ENCODE peak calls at places on chromosome 12, in ten cellular contexts. D is colonic mucosa, C is foreskin keratinocyte, V is psoas muscle, R is HCT116, U is tibial nerve, J is esophagus squamous epithelium, T is ascending aorta, H is breast epithelium, Z is astrocyte. S is an unnamed sample.
A peak's percentile ranks its signal among the peaks of the same experiment; 100 is the strongest.

GRCh38 chr12:113802966-113803828 is 162.9 kb downstream of the RBM19 start:
- DNase-seq in D (no peak), C (no peak), V (no peak), R (no peak), U (no peak), J (no peak), T (no peak), H (no peak), Z (no peak), S (no peak)

GRCh38 chr12:121223283-121223946 is 13.5 kb downstream of the P2RX4 start:
- DNase-seq in D (peak; percentile 71), C (no peak), V (no peak), R (no peak), U (no peak), J (no peak), T (no peak), H (no peak), Z (no peak), S (no peak)

GRCh38 chr12:89060133-89060532 is 292.2 kb downstream of the DUSP6 start:
- DNase-seq in D (no peak), C (no peak), V (no peak), R (no peak), U (no peak), J (no peak), T (no peak), H (no peak), Z (no peak), S (no peak)

GRCh38 chr12:25361511-25361910 is 110.8 kb upstream of the KRAS start:
- DNase-seq in D (no peak), C (no peak), V (no peak), R (no peak), U (no peak), J (no peak), T (no peak), H (no peak), Z (no peak), S (no peak)

GRCh38 chr12:113228394-113229028 is 7.2 kb downstream of the TPCN1 start:
- DNase-seq in D (no peak), C (no peak), V (peak; percentile 68), R (no peak), U (no peak), J (no peak), T (no peak), H (no peak), Z (no peak), S (no peak)

GRCh38 chr12:74429535-74429934 is 108.1 kb upstream of the ATXN7L3B start:
- DNase-seq in D (no peak), C (no peak), V (no peak), R (no peak), U (no peak), J (no peak), T (no peak), H (no peak), Z (no peak), S (no peak)

GRCh38 chr12:77402726-77403125 is 337.4 kb upstream of the E2F7 start:
- DNase-seq in D (no peak), C (no peak), V (no peak), R (no peak), U (no peak), J (no peak), T (no peak), H (no peak), Z (peak; percentile 87), S (no peak)

GRCh38 chr12:8028267-8028666 is 4.2 kb upstream of the FOXJ2 start:
- DNase-seq in D (no peak), C (no peak), V (no peak), R (no peak), U (no peak), J (no peak), T (no peak), H (no peak), Z (no peak), S (no peak)

GRCh38 chr12:11785722-11786121 is 136.2 kb downstream of the ETV6 start:
- DNase-seq in D (no peak), C (peak; percentile 48), V (no peak), R (no peak), U (no peak), J (no peak), T (no peak), H (no peak), Z (peak; percentile 39), S (no peak)

GRCh38 chr12:27779416-27779815 is 617 bp upstream of the KLHL42 start:
- DNase-seq in D (peak; percentile 33), C (no peak), V (no peak), R (no peak), U (peak; percentile 18), J (no peak), T (no peak), H (no peak), Z (no peak), S (peak; percentile 35)

GRCh38 chr12:96366255-96366654 is 34.0 kb downstream of the CDK17 start:
- DNase-seq in D (no peak), C (no peak), V (no peak), R (no peak), U (no peak), J (no peak), T (no peak), H (no peak), Z (no peak), S (no peak)
- H3K27ac ChIP-seq in D (no peak overlapping the region), C (no peak overlapping the region), V (no peak overlapping the region), R (no peak overlapping the region), U (no peak overlapping the region), J (no peak overlapping the region), T (no peak overlapping the region), H (peak overlapping the region; percentile 12), Z (no peak overlapping the region), S (no peak overlapping the region)

GRCh38 chr12:15322164-15323054 is at the start of gene PTPRO:
- DNase-seq in D (no peak), C (no peak), V (peak; percentile 54), R (no peak), U (no peak), J (no peak), T (no peak), H (no peak), Z (peak; percentile 6), S (peak; percentile 42)
- H3K27ac ChIP-seq in D (no peak within 1 kb of the TSS), C (no peak within 1 kb of the TSS), V (no peak within 1 kb of the TSS), R (no peak within 1 kb of the TSS), U (no peak within 1 kb of the TSS), J (no peak within 1 kb of the TSS), T (no peak within 1 kb of the TSS), H (no peak within 1 kb of the TSS), Z (no peak within 1 kb of the TSS), S (peak within 1 kb of the TSS; percentile 85)

GRCh38 chr12:47867496-47867941 is 37.3 kb downstream of the VDR start:
- DNase-seq in D (peak; percentile 19), C (peak; percentile 54), V (no peak), R (no peak), U (no peak), J (no peak), T (no peak), H (no peak), Z (peak; percentile 84), S (no peak)
- H3K27ac ChIP-seq in D (no peak overlapping the region), C (peak overlapping the region; percentile 6), V (no peak overlapping the region), R (no peak overlapping the region), U (no peak overlapping the region), J (no peak overlapping the region), T (peak overlapping the region; percentile 47), H (no peak overlapping the region), Z (no peak overlapping the region), S (no peak overlapping the region)

GRCh38 chr12:122864894-122865253 is 29.6 kb downstream of the HIP1R start:
- DNase-seq in D (no peak), C (no peak), V (no peak), R (no peak), U (no peak), J (no peak), T (no peak), H (no peak), Z (no peak), S (peak; percentile 19)
- H3K27ac ChIP-seq in D (no peak overlapping the region), C (no peak overlapping the region), V (no peak overlapping the region), R (no peak overlapping the region), U (peak overlapping the region; percentile 64), J (no peak overlapping the region), T (no peak overlapping the region), H (peak overlapping the region; percentile 66), Z (no peak overlapping the region), S (peak overlapping the region; percentile 81)

GRCh38 chr12:3464561-3464960 is 26.4 kb upstream of the PRMT8 start:
- DNase-seq in D (no peak), C (no peak), V (no peak), R (peak; percentile 23), U (no peak), J (no peak), T (no peak), H (no peak), Z (no peak), S (no peak)

GRCh38 chr12:3456809-3457208 is 34.2 kb upstream of the PRMT8 start:
- DNase-seq in D (no peak), C (no peak), V (no peak), R (no peak), U (no peak), J (no peak), T (no peak), H (no peak), Z (no peak), S (no peak)

GRCh38 chr12:3463927-3464326 is 27.1 kb upstream of the PRMT8 start:
- DNase-seq in D (no peak), C (no peak), V (no peak), R (no peak), U (no peak), J (no peak), T (no peak), H (no peak), Z (no peak), S (no peak)

GRCh38 chr12:3458041-3458440 is 33.0 kb upstream of the PRMT8 start:
- DNase-seq in D (no peak), C (peak; percentile 96), V (no peak), R (peak; percentile 50), U (no peak), J (no peak), T (no peak), H (no peak), Z (peak; percentile 18), S (no peak)

GRCh38 chr12:3461391-3461790 is 29.6 kb upstream of the PRMT8 start:
- DNase-seq in D (no peak), C (no peak), V (no peak), R (no peak), U (no peak), J (no peak), T (no peak), H (no peak), Z (no peak), S (no peak)
- H3K27ac ChIP-seq in D (no peak overlapping the region), C (no peak overlapping the region), V (no peak overlapping the region), R (no peak overlapping the region), U (no peak overlapping the region), J (no peak overlapping the region), T (no peak overlapping the region), H (no peak overlapping the region), Z (no peak overlapping the region), S (no peak overlapping the region)